ENCODE peak calls at places on chromosomes 11 and 22, in six cellular contexts. G is IMR-90, O is mesenchymal stem cell, D is H9, J is neuronal stem cell, T is H1. I is an unnamed sample. For H3K4me1, the result is how much of the 10 kb centered on the place peaks cover.

GRCh38 chr11:33735426-33736147 is 636 bp downstream of the CD59 start:
- DNase-seq in J (peak), D (no peak), G (no peak), O (peak), T (no peak), I (peak)

GRCh38 chr11:112797653-112798293 is 163.4 kb upstream of the NCAM1 start:
- DNase-seq in J (peak), O (peak), G (no peak), D (peak), T (peak), I (peak)

GRCh38 chr11:119676461-119677020 is 52.5 kb downstream of the NECTIN1 start:
- DNase-seq in T (no peak), J (no peak), O (peak), G (peak), D (no peak), I (no peak)

GRCh38 chr11:10844364-10844763 is 13.5 kb downstream of the ZBED5 start:
- DNase-seq in O (no peak), T (no peak), G (peak), D (no peak), J (no peak), I (no peak)

GRCh38 chr11:134034496-134035381 is 34.1 kb upstream of the JAM3 start:
- DNase-seq in G (no peak), O (no peak), D (no peak), T (no peak), J (no peak), I (no peak)

GRCh38 chr11:133082851-133083488 is 449.3 kb downstream of the OPCML start:
- DNase-seq in T (no peak), J (peak), O (peak), D (peak), G (peak), I (peak)

GRCh38 chr11:116233581-116233980 is 539.2 kb downstream of the BUD13 start:
- DNase-seq in J (no peak), T (no peak), G (no peak), O (no peak), D (no peak), I (no peak)

GRCh38 chr11:60396382-60396781 is at the start of gene MS4A14:
- DNase-seq in O (no peak), D (no peak), G (no peak), T (no peak), J (no peak), I (no peak)

GRCh38 chr22:29014773-29015172 is 46.9 kb downstream of the C22orf31 start:
- DNase-seq in G (no peak), D (no peak), J (no peak), T (no peak), O (no peak), I (no peak)

GRCh38 chr11:134374891-134375550 is 37.0 kb downstream of the B3GAT1 start:
- DNase-seq in D (no peak), J (no peak), O (no peak), G (no peak), T (no peak), I (no peak)

GRCh38 chr11:22733433-22733832 is 67.0 kb downstream of the GAS2 start:
- DNase-seq in O (no peak), G (no peak), J (no peak), D (no peak), T (no peak), I (no peak)

GRCh38 chr11:112785104-112785503 is 176.1 kb upstream of the NCAM1 start:
- DNase-seq in D (no peak), O (no peak), J (no peak), T (no peak), G (no peak), I (peak)

GRCh38 chr11:67820079-67820478 is 145.7 kb upstream of the ALDH3B2 start:
- DNase-seq in G (no peak), J (no peak), O (no peak), D (no peak), T (no peak), I (no peak)

GRCh38 chr11:73795925-73796632 is 8.4 kb downstream of the MRPL48 start:
- DNase-seq in G (no peak), D (peak), T (no peak), O (no peak), J (no peak), I (peak)

GRCh38 chr11:86673872-86674750 is 1.7 kb upstream of the ME3 start:
- DNase-seq in T (no peak), G (no peak), D (no peak), O (no peak), J (no peak), I (no peak)

GRCh38 chr22:24289781-24290181 is 19.1 kb downstream of the SPECC1L start:
- DNase-seq in D (no peak), J (peak), O (peak), T (no peak), G (no peak), I (peak)

GRCh38 chr11:102192349-102193066 is 82.3 kb downstream of the YAP1 start:
- DNase-seq in D (no peak), T (no peak), O (peak), J (no peak), G (no peak), I (peak)

GRCh38 chr11:120219935-120220746 is 9.3 kb downstream of the OAF start:
- DNase-seq in T (no peak), D (no peak), G (no peak), J (no peak), O (peak), I (no peak)

GRCh38 chr11:118791961-118792578 is 1.1 kb upstream of the DDX6 start:
- DNase-seq in D (peak), T (no peak), J (peak), O (no peak), G (no peak), I (peak)

GRCh38 chr22:37696657-37697539 is at the start of gene TRIOBP:
- DNase-seq in J (peak), T (peak), D (peak), G (peak), O (peak), I (peak)

GRCh38 chr11:100863080-100863581 is 176.0 kb downstream of the ARHGAP42 start:
- DNase-seq in O (peak), D (no peak), J (peak), T (no peak), G (peak), I (peak)

GRCh38 chr11:69874178-69874983 is 55.2 kb upstream of the FGF3 start:
- DNase-seq in D (peak), O (no peak), J (no peak), T (no peak), G (no peak), I (no peak)

GRCh38 chr22:44147821-44148574 is 32.7 kb upstream of the PARVG start:
- DNase-seq in O (peak), J (no peak), D (peak), G (peak), T (peak), I (peak)

GRCh38 chr11:7749456-7749855 is 43.2 kb upstream of the OVCH2 start:
- DNase-seq in O (no peak), D (no peak), T (no peak), J (no peak), G (no peak), I (no peak)

GRCh38 chr11:57905439-57905838 is 118.2 kb upstream of the OR9Q1 start:
- DNase-seq in T (no peak), G (no peak), D (no peak), J (no peak), O (no peak), I (no peak)

GRCh38 chr11:1876361-1877063 is 15.2 kb downstream of the PRR33 start:
- DNase-seq in J (no peak), G (no peak), D (peak), O (peak), T (peak), I (peak)

GRCh38 chr11:72758690-72759389 is 6.6 kb upstream of the ARAP1 start:
- DNase-seq in T (no peak), G (peak), J (no peak), O (peak), D (no peak), I (no peak)

GRCh38 chr11:95243658-95244057 is 12.7 kb upstream of the SESN3 start:
- DNase-seq in D (no peak), T (no peak), G (no peak), O (no peak), J (no peak), I (no peak)

DNA sequence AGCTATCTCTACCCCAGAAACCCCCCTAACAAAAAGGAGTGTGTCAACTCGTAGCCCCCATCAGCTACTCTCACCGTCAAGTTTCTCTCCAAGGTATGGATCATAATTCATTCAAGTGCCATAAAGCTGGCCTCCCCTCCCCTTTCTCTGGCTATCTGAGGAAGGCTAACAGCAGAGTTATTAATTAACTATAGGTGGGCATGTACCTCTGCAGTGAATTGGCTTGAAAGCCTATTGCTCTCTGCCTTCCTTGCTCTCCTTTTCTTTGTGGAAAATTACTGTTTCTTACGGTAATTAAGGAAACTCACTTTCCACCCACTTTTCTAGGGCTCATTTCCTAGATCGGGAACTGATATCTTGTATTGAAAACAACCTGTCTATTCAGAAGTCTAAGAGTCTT is 14.1 kb downstream of the POLA2 start:
- DNase-seq in D (no peak), J (no peak), G (no peak), O (no peak), T (no peak), I (no peak)
- H2BK15ac ChIP-seq in D (no peak), J (no peak), G (peak), O (no peak), T (no peak), I (no peak)

GRCh38 chr11:66051766-66052663 is at the start of gene SF3B2:
- DNase-seq in G (peak), D (peak), T (peak), O (peak), J (peak), I (peak)

GRCh38 chr11:66056541-66056940 is 4.4 kb downstream of the SF3B2 start:
- DNase-seq in G (no peak), J (no peak), D (no peak), T (no peak), O (no peak), I (no peak)

GRCh38 chr11:66052664-66052982 is 459 bp downstream of the SF3B2 start:
- DNase-seq in O (no peak), G (no peak), T (no peak), D (no peak), J (no peak), I (no peak)

GRCh38 chr11:66051371-66051765 is 796 bp upstream of the SF3B2 start:
- DNase-seq in O (no peak), D (no peak), T (no peak), J (no peak), G (no peak), I (no peak)

DNA sequence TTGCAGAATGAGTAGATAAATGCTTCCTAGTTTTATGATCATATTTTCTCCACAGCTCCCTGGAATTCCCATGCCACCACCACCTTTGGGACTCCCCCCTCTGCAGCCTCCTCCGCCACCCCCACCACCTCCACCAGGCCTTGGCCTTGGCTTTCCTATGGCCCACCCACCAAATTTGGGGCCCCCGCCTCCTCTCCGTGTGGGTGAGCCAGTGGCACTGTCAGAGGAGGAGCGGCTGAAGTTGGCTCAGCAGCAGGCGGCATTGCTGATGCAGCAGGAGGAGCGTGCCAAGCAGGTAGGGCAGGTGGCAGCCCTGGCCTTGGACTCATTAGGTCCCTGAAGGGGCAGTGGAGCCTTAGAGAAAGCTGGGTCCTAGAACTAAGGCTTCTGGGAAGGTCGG is 2.9 kb downstream of the SF3B2 start:
- DNase-seq in D (no peak), J (no peak), G (no peak), T (no peak), O (no peak), I (no peak)
- H3K4me1 ChIP-seq in D (under half), J (under half), G (under half), T (under half), O (under half), I (under half)

GRCh38 chr22:20405931-20406685 is 12.2 kb downstream of the ZNF74 start:
- DNase-seq in D (peak), T (no peak), J (no peak), O (no peak), G (no peak), I (no peak)
- H2BK15ac ChIP-seq in D (no peak), T (no peak), J (no peak), O (no peak), G (no peak), I (no peak)

GRCh38 chr11:31826530-31827438 is 15.7 kb upstream of the PAX6 start:
- DNase-seq in T (no peak), J (peak), D (peak), O (no peak), G (no peak), I (peak)
- H3K4me1 ChIP-seq in T (under half), J (under half), D (under half), O (under half), G (under half), I (under half)

GRCh38 chr11:47332791-47333525 is 19.5 kb downstream of the MYBPC3 start:
- DNase-seq in O (no peak), T (no peak), D (no peak), G (no peak), J (no peak), I (no peak)

GRCh38 chr11:47333526-47333845 is 19.0 kb downstream of the MYBPC3 start:
- DNase-seq in G (no peak), D (no peak), T (no peak), J (no peak), O (no peak), I (no peak)

GRCh38 chr11:47335733-47336132 is 16.8 kb downstream of the MYBPC3 start:
- DNase-seq in O (no peak), D (no peak), T (no peak), J (no peak), G (no peak), I (no peak)

GRCh38 chr11:47332303-47332711 is 20.2 kb downstream of the MYBPC3 start:
- DNase-seq in J (no peak), D (no peak), T (no peak), O (no peak), G (no peak), I (no peak)

GRCh38 chr11:47333886-47334443 is 18.5 kb downstream of the MYBPC3 start:
- DNase-seq in T (no peak), G (no peak), D (no peak), O (no peak), J (no peak), I (no peak)
- H2BK15ac ChIP-seq in T (no peak), G (no peak), D (no peak), O (no peak), J (peak), I (no peak)

GRCh38 chr22:39313258-39314001 is 6.0 kb downstream of the RPL3 start:
- DNase-seq in J (no peak), O (no peak), G (no peak), D (no peak), T (no peak), I (no peak)

GRCh38 chr22:39309881-39310714 is 9.3 kb downstream of the RPL3 start:
- DNase-seq in G (peak), J (no peak), T (no peak), D (no peak), O (peak), I (peak)

GRCh38 chr22:39312410-39312809 is 7.0 kb downstream of the RPL3 start:
- DNase-seq in D (peak), G (no peak), T (no peak), J (no peak), O (no peak), I (no peak)

GRCh38 chr22:39309364-39309861 is 10.0 kb downstream of the RPL3 start:
- DNase-seq in T (no peak), D (peak), G (no peak), O (peak), J (no peak), I (peak)

DNA sequence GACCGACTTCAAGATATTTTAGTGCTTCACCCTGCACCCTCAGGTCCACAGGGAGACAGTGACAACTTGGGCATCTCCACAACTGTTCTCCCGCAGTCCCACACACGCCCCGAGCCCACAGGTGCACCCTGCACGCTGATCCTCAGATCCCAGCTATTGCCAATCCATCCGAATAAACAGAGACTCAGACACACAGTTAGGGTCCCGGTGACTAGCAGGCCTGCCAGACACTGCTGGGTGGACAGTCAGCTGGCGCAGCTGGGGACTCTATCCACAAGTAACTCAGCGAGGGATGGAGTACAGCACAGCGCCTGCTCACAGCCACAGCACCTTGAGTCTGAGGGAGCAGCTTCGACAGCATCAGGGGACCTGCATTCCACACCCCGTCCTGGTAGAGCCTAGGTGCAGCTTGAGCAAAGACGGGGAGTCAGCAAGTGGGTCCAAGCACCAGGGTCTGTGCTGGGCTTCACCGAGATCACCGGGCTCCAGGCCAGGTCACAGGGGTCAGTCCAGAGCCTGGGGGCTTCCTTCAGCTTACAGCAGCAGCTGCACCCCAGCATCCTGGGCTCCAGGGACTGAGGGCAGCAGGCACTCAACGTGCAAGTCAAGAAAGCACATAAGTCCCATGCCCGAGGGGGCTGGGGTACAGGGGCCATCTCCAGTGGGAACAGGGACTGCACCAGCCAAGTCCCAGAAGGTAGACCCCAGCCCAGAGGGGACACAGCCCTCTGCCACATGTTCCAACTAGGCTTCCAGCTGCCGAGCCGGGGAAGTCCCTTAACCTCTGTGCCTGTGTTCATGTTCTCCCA is 7.6 kb downstream of the RPL3 start:
- DNase-seq in J (no peak), D (peak), O (no peak), G (no peak), T (no peak), I (peak)
- H3K4me1 ChIP-seq in J (under half), D (under half), O (half or more), G (under half), T (under half), I (under half)